ENCODE peak calls at places on chromosomes 3 and 15, in five cellular contexts. Y, P, H, U and T are unnamed samples.

GRCh38 chr15:69074011-69074842 is 59.7 kb downstream of the NOX5 start:
- DNase-seq in Y (peak; percentile 62), P (peak; percentile 61), H (peak; percentile 73), U (peak; percentile 66), T (peak; percentile 39)

GRCh38 chr3:129052675-129053074 is 7.9 kb upstream of the GP9 start:
- DNase-seq in Y (peak; percentile 83), P (no peak), H (no peak), U (no peak), T (no peak)

GRCh38 chr15:59432389-59432788 is 5.6 kb upstream of the FAM81A start:
- DNase-seq in Y (no peak), P (no peak), H (no peak), U (no peak), T (no peak)

GRCh38 chr3:144912968-144913367 is 941.3 kb downstream of the DIPK2A start:
- DNase-seq in Y (no peak), P (no peak), H (no peak), U (no peak), T (no peak)

GRCh38 chr3:194935061-194935460 is 249.4 kb downstream of the FAM43A start:
- DNase-seq in Y (no peak), P (peak; percentile 62), H (peak; percentile 59), U (no peak), T (no peak)

GRCh38 chr15:38164507-38164906 is 88.1 kb upstream of the SPRED1 start:
- DNase-seq in Y (no peak), P (no peak), H (no peak), U (no peak), T (no peak)

GRCh38 chr3:182315313-182315712 is 478.0 kb upstream of the ATP11B start:
- DNase-seq in Y (no peak), P (no peak), H (no peak), U (no peak), T (no peak)

GRCh38 chr3:53495518-53496501 is 1.4 kb downstream of the CACNA1D start:
- DNase-seq in Y (no peak), P (no peak), H (no peak), U (no peak), T (no peak)

GRCh38 chr3:136621628-136622027 is 130.6 kb downstream of the STAG1 start:
- DNase-seq in Y (no peak), P (peak; percentile 75), H (no peak), U (peak; percentile 70), T (peak; percentile 58)

GRCh38 chr3:60573494-60573893 is 677.8 kb downstream of the FHIT start:
- DNase-seq in Y (no peak), P (peak; percentile 58), H (no peak), U (peak; percentile 50), T (peak; percentile 31)

GRCh38 chr3:52339612-52340011 is 23.5 kb downstream of the DNAH1 start:
- DNase-seq in Y (peak; percentile 58), P (peak; percentile 88), H (no peak), U (peak; percentile 93), T (peak; percentile 87)

GRCh38 chr3:110180733-110181132 is 843.4 kb upstream of the DPPA4 start:
- DNase-seq in Y (peak; percentile 46), P (peak; percentile 63), H (no peak), U (peak; percentile 54), T (peak; percentile 75)

GRCh38 chr3:129514110-129514509 is 14.3 kb upstream of the RHO start:
- DNase-seq in Y (no peak), P (no peak), H (no peak), U (no peak), T (no peak)

GRCh38 chr3:73592154-73592877 is 32.4 kb downstream of the PDZRN3 start:
- DNase-seq in Y (no peak), P (no peak), H (no peak), U (no peak), T (no peak)

GRCh38 chr3:46065294-46065705 is 38.0 kb upstream of the XCR1 start:
- DNase-seq in Y (peak; percentile 37), P (no peak), H (no peak), U (peak; percentile 28), T (no peak)

GRCh38 chr15:95894407-95894956 is 436.0 kb upstream of the NR2F2 start:
- DNase-seq in Y (no peak), P (peak; percentile 10), H (no peak), U (peak; percentile 27), T (no peak)

GRCh38 chr3:43913549-43913948 is 222.8 kb downstream of the ABHD5 start:
- DNase-seq in Y (no peak), P (no peak), H (no peak), U (no peak), T (no peak)

GRCh38 chr3:23474580-23475357 is 271.6 kb downstream of the UBE2E2 start:
- DNase-seq in Y (no peak), P (no peak), H (no peak), U (peak; percentile 25), T (peak; percentile 29)

GRCh38 chr3:61829301-61830110 is 268.1 kb downstream of the PTPRG start:
- DNase-seq in Y (no peak), P (no peak), H (no peak), U (peak; percentile 38), T (no peak)

GRCh38 chr3:183291511-183292031 is 38.5 kb downstream of the B3GNT5 start:
- DNase-seq in Y (no peak), P (peak; percentile 53), H (no peak), U (peak; percentile 66), T (peak; percentile 28)

GRCh38 chr3:133934996-133935842 is 39.5 kb upstream of the RAB6B start:
- DNase-seq in Y (no peak), P (no peak), H (no peak), U (no peak), T (no peak)

GRCh38 chr15:25784876-25785642 is 78.1 kb downstream of the ATP10A start:
- DNase-seq in Y (no peak), P (peak; percentile 84), H (no peak), U (peak; percentile 82), T (peak; percentile 97)

GRCh38 chr3:161796780-161797179 is 300.2 kb downstream of the OTOL1 start:
- DNase-seq in Y (no peak), P (no peak), H (no peak), U (no peak), T (no peak)

GRCh38 chr15:42118650-42119531 is 24.5 kb upstream of the PLA2G4D start:
- DNase-seq in Y (no peak), P (no peak), H (no peak), U (no peak), T (no peak)

GRCh38 chr3:114624676-114625181 is 330.9 kb downstream of the TIGIT start:
- DNase-seq in Y (peak; percentile 94), P (peak; percentile 99), H (peak; percentile 89), U (peak; percentile 98), T (peak; percentile 98)
- H3K4me3 ChIP-seq in Y (peak overlapping the region; percentile 49), P (peak overlapping the region; percentile 68), H (peak overlapping the region; percentile 30), U (peak overlapping the region; percentile 58), T (peak overlapping the region; percentile 70)

GRCh38 chr3:78978037-78978436 is 789.8 kb downstream of the ROBO1 start:
- DNase-seq in Y (no peak), P (peak; percentile 59), H (no peak), U (peak; percentile 64), T (peak; percentile 19)
- TF ChIP-seq CTCF in Y (peak; percentile 26), P (peak; percentile 62), H (no peak), U (peak; percentile 53), T (peak; percentile 61)

DNA sequence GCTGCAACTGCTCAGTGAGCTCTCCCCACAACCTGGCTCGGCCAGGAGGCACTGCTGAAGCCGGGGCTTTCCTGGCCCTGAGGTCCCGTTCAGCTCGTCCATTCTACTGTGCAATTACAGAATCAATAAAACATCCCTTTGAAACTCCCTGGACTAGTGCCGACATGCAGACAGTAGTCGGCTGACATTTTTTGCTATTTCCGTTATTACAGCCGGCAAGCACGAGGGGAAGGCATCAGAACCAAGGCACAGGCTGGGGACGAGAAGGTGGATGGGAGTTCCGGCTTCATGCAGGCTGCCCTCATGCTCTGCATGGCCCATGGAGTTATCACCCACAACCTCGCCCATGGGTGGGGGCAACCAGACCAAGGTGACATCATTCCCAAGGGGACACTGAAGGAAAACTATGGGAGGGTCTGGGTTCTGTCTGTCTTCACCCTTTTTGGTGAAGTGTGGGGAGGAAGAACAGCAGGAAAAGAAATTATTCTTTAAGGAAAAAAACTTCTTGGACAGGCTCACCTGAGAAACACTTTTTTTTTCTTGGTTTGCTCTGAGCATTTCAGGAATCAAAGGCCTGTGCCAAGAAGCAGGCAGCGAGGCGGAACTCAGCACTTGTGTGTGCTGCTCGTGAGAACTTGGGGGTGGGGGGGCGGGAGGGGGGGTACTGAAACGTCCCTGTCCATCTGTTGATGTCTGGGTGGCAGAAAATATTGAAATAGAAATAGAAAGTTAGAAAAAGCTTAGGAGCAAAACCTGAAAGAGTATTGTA is 154.5 kb downstream of the FOXP1 start:
- DNase-seq in Y (peak; percentile 58), P (peak; percentile 50), H (no peak), U (peak; percentile 67), T (peak; percentile 72)
- H3K4me3 ChIP-seq in Y (peak overlapping the region; percentile 33), P (no peak overlapping the region), H (no peak overlapping the region), U (peak overlapping the region; percentile 6), T (peak overlapping the region; percentile 16)

DNA sequence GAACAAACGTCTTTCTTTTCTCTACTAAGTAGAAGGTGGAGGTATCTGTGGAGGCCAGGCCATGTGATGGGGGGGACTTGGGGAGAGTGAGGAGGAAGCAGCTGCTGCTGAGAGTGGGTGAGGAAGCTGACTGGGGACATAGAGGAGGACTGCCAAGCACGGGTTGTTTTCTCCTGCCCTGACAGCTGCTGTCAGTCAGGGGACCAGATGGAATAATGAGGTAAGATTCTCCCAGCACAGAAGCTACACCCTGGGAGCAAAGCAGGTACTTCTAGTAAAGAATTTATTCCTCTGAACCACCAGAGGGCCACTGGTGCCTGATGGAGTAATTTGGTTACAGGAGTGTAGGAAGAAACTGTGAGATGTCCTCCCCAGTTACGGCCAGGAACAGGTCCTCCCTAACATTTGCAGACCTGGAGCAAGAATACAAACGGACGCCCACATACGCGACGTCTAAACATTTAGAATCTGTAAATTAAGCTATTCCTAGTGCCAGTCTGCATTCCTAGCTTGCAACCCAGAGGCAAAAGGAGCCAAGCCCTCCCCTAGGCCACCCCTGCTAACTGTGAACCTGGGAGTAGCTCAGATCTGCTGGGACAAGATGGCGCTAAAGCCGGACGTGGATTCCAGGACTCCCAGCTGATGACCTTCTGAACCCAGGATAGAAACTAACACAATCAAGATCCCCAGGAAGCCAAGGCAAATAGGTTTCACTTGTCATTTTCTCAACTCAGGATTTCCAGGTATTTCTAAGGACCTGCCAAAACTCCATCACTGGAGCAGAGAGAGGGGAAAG is 14.8 kb downstream of the CRYGS start:
- DNase-seq in Y (no peak), P (no peak), H (no peak), U (no peak), T (no peak)
- TF ChIP-seq CTCF in Y (no peak), P (no peak), H (no peak), U (no peak), T (no peak)

DNA sequence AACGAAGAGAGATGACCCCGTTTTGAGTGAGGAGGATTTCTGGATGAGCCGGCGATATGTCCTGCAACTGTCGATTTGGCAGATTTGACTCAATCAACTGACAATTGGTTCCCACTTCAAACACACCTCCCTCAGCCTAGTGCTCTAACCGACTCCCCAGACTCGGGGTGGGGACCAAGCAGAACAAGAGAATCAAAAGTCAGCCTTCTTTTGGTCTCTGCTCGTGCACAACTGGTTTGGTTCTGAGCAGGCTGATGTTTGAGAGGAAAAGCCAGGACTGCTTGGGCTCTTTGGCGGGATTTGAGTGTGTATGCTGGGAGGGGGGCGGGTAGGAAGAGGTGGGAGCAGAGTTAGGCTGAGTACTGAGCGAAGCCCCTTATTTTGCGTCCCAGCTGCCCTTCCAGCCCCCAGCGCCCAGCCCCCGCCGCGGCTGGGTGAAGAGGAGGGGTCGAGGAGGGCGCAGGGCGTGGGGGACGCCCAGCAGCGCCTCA is 153.4 kb upstream of the GOLIM4 start:
- DNase-seq in Y (no peak), P (peak; percentile 5), H (no peak), U (no peak), T (no peak)
- H3K4me3 ChIP-seq in Y (peak overlapping the region; percentile 63), P (peak overlapping the region; percentile 37), H (peak overlapping the region; percentile 45), U (peak overlapping the region; percentile 56), T (peak overlapping the region; percentile 50)